ENCODE peak calls at places on chromosomes 16 and 17, in six cellular contexts. One of them, this sample, is unnamed.

GRCh38 chr17:66567234-66568170 is 265.1 kb downstream of the PRKCA start:
- DNase-seq in stimulated activated CD4-positive, alpha-beta T cell treated with anti-CD3 and anti-CD28 coated beads, Interleukin-2, amount 100 ng/mL, for 24 hours: peak
- DNase-seq in activated CD4-positive, alpha-beta T cell treated with anti-CD3 and anti-CD28 coated beads, Interleukin-2, amount 50 U/mL, for 1 hour: peak
- DNase-seq in foreskin melanocyte: peak
- DNase-seq in ovary: peak
- DNase-seq in HT1080: peak
- DNase-seq in this sample: peak

GRCh38 chr17:38921756-38922411 is 3.5 kb upstream of the LASP1NB start:
- DNase-seq in stimulated activated CD4-positive, alpha-beta T cell treated with anti-CD3 and anti-CD28 coated beads, Interleukin-2, amount 100 ng/mL, for 24 hours: no peak
- DNase-seq in activated CD4-positive, alpha-beta T cell treated with anti-CD3 and anti-CD28 coated beads, Interleukin-2, amount 50 U/mL, for 1 hour: no peak
- DNase-seq in foreskin melanocyte: no peak
- DNase-seq in ovary: no peak
- DNase-seq in HT1080: no peak
- DNase-seq in this sample: no peak

GRCh38 chr16:83954577-83955016 is 1.6 kb downstream of the OSGIN1 start:
- DNase-seq in stimulated activated CD4-positive, alpha-beta T cell treated with anti-CD3 and anti-CD28 coated beads, Interleukin-2, amount 100 ng/mL, for 24 hours: no peak
- DNase-seq in activated CD4-positive, alpha-beta T cell treated with anti-CD3 and anti-CD28 coated beads, Interleukin-2, amount 50 U/mL, for 1 hour: no peak
- DNase-seq in foreskin melanocyte: no peak
- DNase-seq in ovary: no peak
- DNase-seq in HT1080: peak
- DNase-seq in this sample: peak

GRCh38 chr17:7084058-7084457 is 4.0 kb upstream of the CLEC10A start:
- DNase-seq in stimulated activated CD4-positive, alpha-beta T cell treated with anti-CD3 and anti-CD28 coated beads, Interleukin-2, amount 100 ng/mL, for 24 hours: no peak
- DNase-seq in activated CD4-positive, alpha-beta T cell treated with anti-CD3 and anti-CD28 coated beads, Interleukin-2, amount 50 U/mL, for 1 hour: no peak
- DNase-seq in foreskin melanocyte: no peak
- DNase-seq in ovary: no peak
- DNase-seq in HT1080: no peak
- DNase-seq in this sample: peak

GRCh38 chr17:80030730-80031410 is 4.8 kb downstream of the TBC1D16 start:
- DNase-seq in stimulated activated CD4-positive, alpha-beta T cell treated with anti-CD3 and anti-CD28 coated beads, Interleukin-2, amount 100 ng/mL, for 24 hours: no peak
- DNase-seq in activated CD4-positive, alpha-beta T cell treated with anti-CD3 and anti-CD28 coated beads, Interleukin-2, amount 50 U/mL, for 1 hour: no peak
- DNase-seq in foreskin melanocyte: no peak
- DNase-seq in ovary: no peak
- DNase-seq in HT1080: no peak
- DNase-seq in this sample: peak

GRCh38 chr17:60087882-60088669 is 9.4 kb upstream of the HEATR6 start:
- DNase-seq in stimulated activated CD4-positive, alpha-beta T cell treated with anti-CD3 and anti-CD28 coated beads, Interleukin-2, amount 100 ng/mL, for 24 hours: no peak
- DNase-seq in activated CD4-positive, alpha-beta T cell treated with anti-CD3 and anti-CD28 coated beads, Interleukin-2, amount 50 U/mL, for 1 hour: no peak
- DNase-seq in foreskin melanocyte: no peak
- DNase-seq in ovary: no peak
- DNase-seq in HT1080: peak
- DNase-seq in this sample: no peak

GRCh38 chr17:17830269-17830567 is 6.6 kb downstream of the SREBF1 start:
- DNase-seq in stimulated activated CD4-positive, alpha-beta T cell treated with anti-CD3 and anti-CD28 coated beads, Interleukin-2, amount 100 ng/mL, for 24 hours: no peak
- DNase-seq in activated CD4-positive, alpha-beta T cell treated with anti-CD3 and anti-CD28 coated beads, Interleukin-2, amount 50 U/mL, for 1 hour: no peak
- DNase-seq in foreskin melanocyte: no peak
- DNase-seq in ovary: no peak
- DNase-seq in HT1080: no peak
- DNase-seq in this sample: no peak

GRCh38 chr17:44848961-44849489 is 1.3 kb downstream of the HIGD1B start:
- DNase-seq in stimulated activated CD4-positive, alpha-beta T cell treated with anti-CD3 and anti-CD28 coated beads, Interleukin-2, amount 100 ng/mL, for 24 hours: no peak
- DNase-seq in activated CD4-positive, alpha-beta T cell treated with anti-CD3 and anti-CD28 coated beads, Interleukin-2, amount 50 U/mL, for 1 hour: no peak
- DNase-seq in foreskin melanocyte: no peak
- DNase-seq in ovary: no peak
- DNase-seq in HT1080: no peak
- DNase-seq in this sample: no peak

GRCh38 chr16:67181346-67181745 is 2.4 kb downstream of the MATCAP1 start:
- DNase-seq in stimulated activated CD4-positive, alpha-beta T cell treated with anti-CD3 and anti-CD28 coated beads, Interleukin-2, amount 100 ng/mL, for 24 hours: no peak
- DNase-seq in activated CD4-positive, alpha-beta T cell treated with anti-CD3 and anti-CD28 coated beads, Interleukin-2, amount 50 U/mL, for 1 hour: no peak
- DNase-seq in foreskin melanocyte: no peak
- DNase-seq in ovary: peak
- DNase-seq in HT1080: peak
- DNase-seq in this sample: peak

GRCh38 chr17:7445011-7445927 is at the start of gene CHRNB1:
- DNase-seq in stimulated activated CD4-positive, alpha-beta T cell treated with anti-CD3 and anti-CD28 coated beads, Interleukin-2, amount 100 ng/mL, for 24 hours: peak
- DNase-seq in activated CD4-positive, alpha-beta T cell treated with anti-CD3 and anti-CD28 coated beads, Interleukin-2, amount 50 U/mL, for 1 hour: peak
- DNase-seq in foreskin melanocyte: peak
- DNase-seq in ovary: peak
- DNase-seq in HT1080: no peak
- DNase-seq in this sample: no peak

GRCh38 chr17:27980035-27980434 is 62.4 kb upstream of the NLK start:
- DNase-seq in stimulated activated CD4-positive, alpha-beta T cell treated with anti-CD3 and anti-CD28 coated beads, Interleukin-2, amount 100 ng/mL, for 24 hours: no peak
- DNase-seq in activated CD4-positive, alpha-beta T cell treated with anti-CD3 and anti-CD28 coated beads, Interleukin-2, amount 50 U/mL, for 1 hour: no peak
- DNase-seq in foreskin melanocyte: no peak
- DNase-seq in ovary: no peak
- DNase-seq in HT1080: peak
- DNase-seq in this sample: peak

GRCh38 chr16:85252461-85252860 is 140.2 kb upstream of the CIBAR2 start:
- DNase-seq in stimulated activated CD4-positive, alpha-beta T cell treated with anti-CD3 and anti-CD28 coated beads, Interleukin-2, amount 100 ng/mL, for 24 hours: no peak
- DNase-seq in activated CD4-positive, alpha-beta T cell treated with anti-CD3 and anti-CD28 coated beads, Interleukin-2, amount 50 U/mL, for 1 hour: no peak
- DNase-seq in foreskin melanocyte: no peak
- DNase-seq in ovary: no peak
- DNase-seq in HT1080: no peak
- DNase-seq in this sample: no peak

GRCh38 chr16:89015271-89015859 is 38.4 kb upstream of the CBFA2T3 start:
- DNase-seq in stimulated activated CD4-positive, alpha-beta T cell treated with anti-CD3 and anti-CD28 coated beads, Interleukin-2, amount 100 ng/mL, for 24 hours: no peak
- DNase-seq in activated CD4-positive, alpha-beta T cell treated with anti-CD3 and anti-CD28 coated beads, Interleukin-2, amount 50 U/mL, for 1 hour: no peak
- DNase-seq in foreskin melanocyte: no peak
- DNase-seq in ovary: no peak
- DNase-seq in HT1080: no peak
- DNase-seq in this sample: no peak

GRCh38 chr17:80303824-80304223 is 43.2 kb downstream of the RNF213 start:
- DNase-seq in stimulated activated CD4-positive, alpha-beta T cell treated with anti-CD3 and anti-CD28 coated beads, Interleukin-2, amount 100 ng/mL, for 24 hours: no peak
- DNase-seq in activated CD4-positive, alpha-beta T cell treated with anti-CD3 and anti-CD28 coated beads, Interleukin-2, amount 50 U/mL, for 1 hour: no peak
- DNase-seq in foreskin melanocyte: no peak
- DNase-seq in ovary: no peak
- DNase-seq in HT1080: no peak
- DNase-seq in this sample: no peak

GRCh38 chr17:63382136-63382535 is 64.0 kb downstream of the CYB561 start:
- DNase-seq in stimulated activated CD4-positive, alpha-beta T cell treated with anti-CD3 and anti-CD28 coated beads, Interleukin-2, amount 100 ng/mL, for 24 hours: no peak
- DNase-seq in activated CD4-positive, alpha-beta T cell treated with anti-CD3 and anti-CD28 coated beads, Interleukin-2, amount 50 U/mL, for 1 hour: no peak
- DNase-seq in foreskin melanocyte: no peak
- DNase-seq in ovary: no peak
- DNase-seq in HT1080: no peak
- DNase-seq in this sample: no peak

GRCh38 chr17:73262676-73263642 is 1.3 kb upstream of the CPSF4L start:
- DNase-seq in stimulated activated CD4-positive, alpha-beta T cell treated with anti-CD3 and anti-CD28 coated beads, Interleukin-2, amount 100 ng/mL, for 24 hours: no peak
- DNase-seq in activated CD4-positive, alpha-beta T cell treated with anti-CD3 and anti-CD28 coated beads, Interleukin-2, amount 50 U/mL, for 1 hour: no peak
- DNase-seq in foreskin melanocyte: no peak
- DNase-seq in ovary: peak
- DNase-seq in HT1080: no peak
- DNase-seq in this sample: no peak

GRCh38 chr17:8807070-8807550 is 7.9 kb upstream of the MFSD6L start:
- DNase-seq in stimulated activated CD4-positive, alpha-beta T cell treated with anti-CD3 and anti-CD28 coated beads, Interleukin-2, amount 100 ng/mL, for 24 hours: no peak
- DNase-seq in activated CD4-positive, alpha-beta T cell treated with anti-CD3 and anti-CD28 coated beads, Interleukin-2, amount 50 U/mL, for 1 hour: no peak
- DNase-seq in foreskin melanocyte: no peak
- DNase-seq in ovary: no peak
- DNase-seq in HT1080: peak
- DNase-seq in this sample: no peak

GRCh38 chr16:66605177-66605999 is 884 bp downstream of the CMTM3 start:
- DNase-seq in stimulated activated CD4-positive, alpha-beta T cell treated with anti-CD3 and anti-CD28 coated beads, Interleukin-2, amount 100 ng/mL, for 24 hours: peak
- DNase-seq in activated CD4-positive, alpha-beta T cell treated with anti-CD3 and anti-CD28 coated beads, Interleukin-2, amount 50 U/mL, for 1 hour: peak
- DNase-seq in foreskin melanocyte: no peak
- DNase-seq in ovary: peak
- DNase-seq in HT1080: peak
- DNase-seq in this sample: peak

GRCh38 chr16:62190426-62190825 is 154.2 kb upstream of the CDH8 start:
- DNase-seq in stimulated activated CD4-positive, alpha-beta T cell treated with anti-CD3 and anti-CD28 coated beads, Interleukin-2, amount 100 ng/mL, for 24 hours: no peak
- DNase-seq in activated CD4-positive, alpha-beta T cell treated with anti-CD3 and anti-CD28 coated beads, Interleukin-2, amount 50 U/mL, for 1 hour: no peak
- DNase-seq in foreskin melanocyte: peak
- DNase-seq in ovary: no peak
- DNase-seq in HT1080: no peak
- DNase-seq in this sample: peak

GRCh38 chr17:82947051-82947991 is 107.5 kb upstream of the ZNF750 start:
- DNase-seq in stimulated activated CD4-positive, alpha-beta T cell treated with anti-CD3 and anti-CD28 coated beads, Interleukin-2, amount 100 ng/mL, for 24 hours: no peak
- DNase-seq in activated CD4-positive, alpha-beta T cell treated with anti-CD3 and anti-CD28 coated beads, Interleukin-2, amount 50 U/mL, for 1 hour: no peak
- DNase-seq in foreskin melanocyte: no peak
- DNase-seq in ovary: peak
- DNase-seq in HT1080: no peak
- DNase-seq in this sample: no peak

GRCh38 chr17:27968206-27968732 is 74.2 kb upstream of the NLK start:
- DNase-seq in stimulated activated CD4-positive, alpha-beta T cell treated with anti-CD3 and anti-CD28 coated beads, Interleukin-2, amount 100 ng/mL, for 24 hours: no peak
- DNase-seq in activated CD4-positive, alpha-beta T cell treated with anti-CD3 and anti-CD28 coated beads, Interleukin-2, amount 50 U/mL, for 1 hour: no peak
- DNase-seq in foreskin melanocyte: no peak
- DNase-seq in ovary: no peak
- DNase-seq in HT1080: no peak
- DNase-seq in this sample: no peak

GRCh38 chr16:65463652-65464260 is 341.9 kb upstream of the CDH11 start:
- DNase-seq in stimulated activated CD4-positive, alpha-beta T cell treated with anti-CD3 and anti-CD28 coated beads, Interleukin-2, amount 100 ng/mL, for 24 hours: no peak
- DNase-seq in activated CD4-positive, alpha-beta T cell treated with anti-CD3 and anti-CD28 coated beads, Interleukin-2, amount 50 U/mL, for 1 hour: no peak
- DNase-seq in foreskin melanocyte: no peak
- DNase-seq in ovary: no peak
- DNase-seq in HT1080: no peak
- DNase-seq in this sample: no peak

GRCh38 chr16:25030420-25031131 is 15.4 kb upstream of the ARHGAP17 start:
- DNase-seq in stimulated activated CD4-positive, alpha-beta T cell treated with anti-CD3 and anti-CD28 coated beads, Interleukin-2, amount 100 ng/mL, for 24 hours: peak
- DNase-seq in activated CD4-positive, alpha-beta T cell treated with anti-CD3 and anti-CD28 coated beads, Interleukin-2, amount 50 U/mL, for 1 hour: peak
- DNase-seq in foreskin melanocyte: no peak
- DNase-seq in ovary: no peak
- DNase-seq in HT1080: no peak
- DNase-seq in this sample: no peak

GRCh38 chr17:975321-975982 is 4.1 kb downstream of the NXN start:
- DNase-seq in stimulated activated CD4-positive, alpha-beta T cell treated with anti-CD3 and anti-CD28 coated beads, Interleukin-2, amount 100 ng/mL, for 24 hours: no peak
- DNase-seq in activated CD4-positive, alpha-beta T cell treated with anti-CD3 and anti-CD28 coated beads, Interleukin-2, amount 50 U/mL, for 1 hour: no peak
- DNase-seq in foreskin melanocyte: no peak
- DNase-seq in ovary: no peak
- DNase-seq in HT1080: no peak
- DNase-seq in this sample: no peak

GRCh38 chr17:43745541-43745940 is 13.1 kb downstream of the SOST start:
- DNase-seq in stimulated activated CD4-positive, alpha-beta T cell treated with anti-CD3 and anti-CD28 coated beads, Interleukin-2, amount 100 ng/mL, for 24 hours: no peak
- DNase-seq in activated CD4-positive, alpha-beta T cell treated with anti-CD3 and anti-CD28 coated beads, Interleukin-2, amount 50 U/mL, for 1 hour: no peak
- DNase-seq in foreskin melanocyte: no peak
- DNase-seq in ovary: no peak
- DNase-seq in HT1080: no peak
- DNase-seq in this sample: no peak

GRCh38 chr17:13346996-13347762 is 254.6 kb downstream of the HS3ST3A1 start:
- DNase-seq in stimulated activated CD4-positive, alpha-beta T cell treated with anti-CD3 and anti-CD28 coated beads, Interleukin-2, amount 100 ng/mL, for 24 hours: peak
- DNase-seq in activated CD4-positive, alpha-beta T cell treated with anti-CD3 and anti-CD28 coated beads, Interleukin-2, amount 50 U/mL, for 1 hour: no peak
- DNase-seq in foreskin melanocyte: peak
- DNase-seq in ovary: no peak
- DNase-seq in HT1080: peak
- DNase-seq in this sample: peak

GRCh38 chr16:9042943-9043680 is 48.3 kb upstream of the HAPSTR1 start:
- DNase-seq in stimulated activated CD4-positive, alpha-beta T cell treated with anti-CD3 and anti-CD28 coated beads, Interleukin-2, amount 100 ng/mL, for 24 hours: no peak
- DNase-seq in activated CD4-positive, alpha-beta T cell treated with anti-CD3 and anti-CD28 coated beads, Interleukin-2, amount 50 U/mL, for 1 hour: no peak
- DNase-seq in foreskin melanocyte: no peak
- DNase-seq in ovary: no peak
- DNase-seq in HT1080: no peak
- DNase-seq in this sample: no peak

GRCh38 chr17:69540356-69540755 is 125.9 kb downstream of the MAP2K6 start:
- DNase-seq in stimulated activated CD4-positive, alpha-beta T cell treated with anti-CD3 and anti-CD28 coated beads, Interleukin-2, amount 100 ng/mL, for 24 hours: no peak
- DNase-seq in activated CD4-positive, alpha-beta T cell treated with anti-CD3 and anti-CD28 coated beads, Interleukin-2, amount 50 U/mL, for 1 hour: no peak
- DNase-seq in foreskin melanocyte: no peak
- DNase-seq in ovary: no peak
- DNase-seq in HT1080: no peak
- DNase-seq in this sample: no peak

GRCh38 chr16:50273888-50274770 is 7.8 kb downstream of the ADCY7 start:
- DNase-seq in stimulated activated CD4-positive, alpha-beta T cell treated with anti-CD3 and anti-CD28 coated beads, Interleukin-2, amount 100 ng/mL, for 24 hours: peak
- DNase-seq in activated CD4-positive, alpha-beta T cell treated with anti-CD3 and anti-CD28 coated beads, Interleukin-2, amount 50 U/mL, for 1 hour: peak
- DNase-seq in foreskin melanocyte: no peak
- DNase-seq in ovary: no peak
- DNase-seq in HT1080: no peak
- DNase-seq in this sample: no peak

GRCh38 chr17:29095439-29095838 is 52.5 kb downstream of the PIPOX start:
- DNase-seq in stimulated activated CD4-positive, alpha-beta T cell treated with anti-CD3 and anti-CD28 coated beads, Interleukin-2, amount 100 ng/mL, for 24 hours: no peak
- DNase-seq in activated CD4-positive, alpha-beta T cell treated with anti-CD3 and anti-CD28 coated beads, Interleukin-2, amount 50 U/mL, for 1 hour: no peak
- DNase-seq in foreskin melanocyte: no peak
- DNase-seq in ovary: no peak
- DNase-seq in HT1080: no peak
- DNase-seq in this sample: no peak

GRCh38 chr17:61647044-61647443 is 56.0 kb upstream of the NACA2 start:
- DNase-seq in stimulated activated CD4-positive, alpha-beta T cell treated with anti-CD3 and anti-CD28 coated beads, Interleukin-2, amount 100 ng/mL, for 24 hours: no peak
- DNase-seq in activated CD4-positive, alpha-beta T cell treated with anti-CD3 and anti-CD28 coated beads, Interleukin-2, amount 50 U/mL, for 1 hour: no peak
- DNase-seq in foreskin melanocyte: no peak
- DNase-seq in ovary: no peak
- DNase-seq in HT1080: peak
- DNase-seq in this sample: no peak

GRCh38 chr16:66251406-66252160 is 114.9 kb upstream of the CDH5 start:
- DNase-seq in stimulated activated CD4-positive, alpha-beta T cell treated with anti-CD3 and anti-CD28 coated beads, Interleukin-2, amount 100 ng/mL, for 24 hours: no peak
- DNase-seq in activated CD4-positive, alpha-beta T cell treated with anti-CD3 and anti-CD28 coated beads, Interleukin-2, amount 50 U/mL, for 1 hour: no peak
- DNase-seq in foreskin melanocyte: no peak
- DNase-seq in ovary: no peak
- DNase-seq in HT1080: no peak
- DNase-seq in this sample: no peak

GRCh38 chr17:58747674-58748073 is 8.0 kb upstream of the PPM1E start:
- DNase-seq in stimulated activated CD4-positive, alpha-beta T cell treated with anti-CD3 and anti-CD28 coated beads, Interleukin-2, amount 100 ng/mL, for 24 hours: no peak
- DNase-seq in activated CD4-positive, alpha-beta T cell treated with anti-CD3 and anti-CD28 coated beads, Interleukin-2, amount 50 U/mL, for 1 hour: no peak
- DNase-seq in foreskin melanocyte: no peak
- DNase-seq in ovary: no peak
- DNase-seq in HT1080: no peak
- DNase-seq in this sample: no peak

GRCh38 chr16:12433691-12434390 is 369.8 kb downstream of the CPPED1 start:
- DNase-seq in stimulated activated CD4-positive, alpha-beta T cell treated with anti-CD3 and anti-CD28 coated beads, Interleukin-2, amount 100 ng/mL, for 24 hours: no peak
- DNase-seq in activated CD4-positive, alpha-beta T cell treated with anti-CD3 and anti-CD28 coated beads, Interleukin-2, amount 50 U/mL, for 1 hour: no peak
- DNase-seq in foreskin melanocyte: peak
- DNase-seq in ovary: no peak
- DNase-seq in HT1080: no peak
- DNase-seq in this sample: no peak

GRCh38 chr17:82609655-82610054 is 38.6 kb downstream of the WDR45B start:
- DNase-seq in stimulated activated CD4-positive, alpha-beta T cell treated with anti-CD3 and anti-CD28 coated beads, Interleukin-2, amount 100 ng/mL, for 24 hours: no peak
- DNase-seq in activated CD4-positive, alpha-beta T cell treated with anti-CD3 and anti-CD28 coated beads, Interleukin-2, amount 50 U/mL, for 1 hour: no peak
- DNase-seq in foreskin melanocyte: no peak
- DNase-seq in ovary: no peak
- DNase-seq in HT1080: no peak
- DNase-seq in this sample: no peak

GRCh38 chr17:4420692-4421131 is 13.0 kb upstream of the SPNS3 start:
- DNase-seq in stimulated activated CD4-positive, alpha-beta T cell treated with anti-CD3 and anti-CD28 coated beads, Interleukin-2, amount 100 ng/mL, for 24 hours: peak
- DNase-seq in activated CD4-positive, alpha-beta T cell treated with anti-CD3 and anti-CD28 coated beads, Interleukin-2, amount 50 U/mL, for 1 hour: peak
- DNase-seq in foreskin melanocyte: peak
- DNase-seq in ovary: no peak
- DNase-seq in HT1080: peak
- DNase-seq in this sample: peak

GRCh38 chr16:58110590-58111330 is 18.4 kb downstream of the CFAP20 start:
- DNase-seq in stimulated activated CD4-positive, alpha-beta T cell treated with anti-CD3 and anti-CD28 coated beads, Interleukin-2, amount 100 ng/mL, for 24 hours: no peak
- DNase-seq in activated CD4-positive, alpha-beta T cell treated with anti-CD3 and anti-CD28 coated beads, Interleukin-2, amount 50 U/mL, for 1 hour: no peak
- DNase-seq in foreskin melanocyte: peak
- DNase-seq in ovary: no peak
- DNase-seq in HT1080: peak
- DNase-seq in this sample: peak

GRCh38 chr16:81548901-81549546 is 104.4 kb downstream of the CMIP start:
- DNase-seq in stimulated activated CD4-positive, alpha-beta T cell treated with anti-CD3 and anti-CD28 coated beads, Interleukin-2, amount 100 ng/mL, for 24 hours: no peak
- DNase-seq in activated CD4-positive, alpha-beta T cell treated with anti-CD3 and anti-CD28 coated beads, Interleukin-2, amount 50 U/mL, for 1 hour: no peak
- DNase-seq in foreskin melanocyte: no peak
- DNase-seq in ovary: no peak
- DNase-seq in HT1080: no peak
- DNase-seq in this sample: no peak

This sample was measured in mammary epithelial cell.